ENCODE peak calls at places on chromosomes 1 and 21, in eight cellular contexts. One of them, this sample, is unnamed.

GRCh38 chr1:64519921-64520320 is 50.0 kb downstream of the CACHD1 start:
- DNase-seq in body of pancreas: peak
- DNase-seq in AG04450: no peak
- DNase-seq in mesenchymal stem cell: peak
- DNase-seq in heart left ventricle: no peak
- DNase-seq in colonic mucosa: no peak
- DNase-seq in SJSA1: no peak
- DNase-seq in aorta: no peak
- DNase-seq in this sample: no peak

GRCh38 chr1:40709100-40709801 is 17.7 kb downstream of the NFYC start:
- DNase-seq in body of pancreas: peak
- DNase-seq in AG04450: peak
- DNase-seq in mesenchymal stem cell: peak
- DNase-seq in heart left ventricle: no peak
- DNase-seq in colonic mucosa: peak
- DNase-seq in SJSA1: peak
- DNase-seq in aorta: no peak
- DNase-seq in this sample: peak

GRCh38 chr1:144551543-144552424 is 40.9 kb upstream of the PPIAL4F start:
- DNase-seq in body of pancreas: peak
- DNase-seq in AG04450: peak
- DNase-seq in mesenchymal stem cell: peak
- DNase-seq in heart left ventricle: peak
- DNase-seq in colonic mucosa: peak
- DNase-seq in SJSA1: peak
- DNase-seq in aorta: peak
- DNase-seq in this sample: peak

GRCh38 chr1:225631041-225631663 is 21.8 kb downstream of the ENAH start:
- DNase-seq in body of pancreas: no peak
- DNase-seq in AG04450: no peak
- DNase-seq in mesenchymal stem cell: peak
- DNase-seq in heart left ventricle: no peak
- DNase-seq in colonic mucosa: no peak
- DNase-seq in SJSA1: no peak
- DNase-seq in aorta: no peak
- DNase-seq in this sample: no peak

GRCh38 chr1:42943166-42943565 is 15.5 kb downstream of the SLC2A1 start:
- DNase-seq in body of pancreas: peak
- DNase-seq in AG04450: no peak
- DNase-seq in mesenchymal stem cell: no peak
- DNase-seq in heart left ventricle: no peak
- DNase-seq in colonic mucosa: peak
- DNase-seq in SJSA1: no peak
- DNase-seq in aorta: no peak
- DNase-seq in this sample: peak

GRCh38 chr1:45103534-45103933 is 91.5 kb downstream of the UROD start:
- DNase-seq in body of pancreas: no peak
- DNase-seq in AG04450: no peak
- DNase-seq in mesenchymal stem cell: no peak
- DNase-seq in heart left ventricle: no peak
- DNase-seq in colonic mucosa: no peak
- DNase-seq in SJSA1: no peak
- DNase-seq in aorta: no peak
- DNase-seq in this sample: no peak

GRCh38 chr1:216183427-216183826 is 239.8 kb downstream of the USH2A start:
- DNase-seq in body of pancreas: no peak
- DNase-seq in AG04450: no peak
- DNase-seq in mesenchymal stem cell: peak
- DNase-seq in heart left ventricle: no peak
- DNase-seq in colonic mucosa: no peak
- DNase-seq in SJSA1: no peak
- DNase-seq in aorta: no peak
- DNase-seq in this sample: no peak

GRCh38 chr1:8752921-8753713 is 64.3 kb downstream of the RERE start:
- DNase-seq in body of pancreas: no peak
- DNase-seq in AG04450: no peak
- DNase-seq in mesenchymal stem cell: no peak
- DNase-seq in heart left ventricle: no peak
- DNase-seq in colonic mucosa: no peak
- DNase-seq in SJSA1: no peak
- DNase-seq in aorta: no peak
- DNase-seq in this sample: no peak

GRCh38 chr1:237386362-237387143 is 344.6 kb downstream of the RYR2 start:
- DNase-seq in body of pancreas: no peak
- DNase-seq in AG04450: no peak
- DNase-seq in mesenchymal stem cell: peak
- DNase-seq in heart left ventricle: no peak
- DNase-seq in colonic mucosa: no peak
- DNase-seq in SJSA1: no peak
- DNase-seq in aorta: no peak
- DNase-seq in this sample: no peak

GRCh38 chr1:9294910-9295636 is 2.4 kb downstream of the SPSB1 start:
- DNase-seq in body of pancreas: no peak
- DNase-seq in AG04450: no peak
- DNase-seq in mesenchymal stem cell: peak
- DNase-seq in heart left ventricle: peak
- DNase-seq in colonic mucosa: peak
- DNase-seq in SJSA1: peak
- DNase-seq in aorta: peak
- DNase-seq in this sample: peak

GRCh38 chr1:43366179-43366578 is 1.6 kb downstream of the ELOVL1 start:
- DNase-seq in body of pancreas: peak
- DNase-seq in AG04450: no peak
- DNase-seq in mesenchymal stem cell: no peak
- DNase-seq in heart left ventricle: no peak
- DNase-seq in colonic mucosa: peak
- DNase-seq in SJSA1: no peak
- DNase-seq in aorta: no peak
- DNase-seq in this sample: no peak

GRCh38 chr1:45359882-45360513 is 19.8 kb upstream of the MUTYH start:
- DNase-seq in body of pancreas: peak
- DNase-seq in AG04450: peak
- DNase-seq in mesenchymal stem cell: peak
- DNase-seq in heart left ventricle: no peak
- DNase-seq in colonic mucosa: peak
- DNase-seq in SJSA1: peak
- DNase-seq in aorta: no peak
- DNase-seq in this sample: peak

GRCh38 chr1:93690921-93691789 is 9.5 kb upstream of the BCAR3 start:
- DNase-seq in body of pancreas: peak
- DNase-seq in AG04450: no peak
- DNase-seq in mesenchymal stem cell: no peak
- DNase-seq in heart left ventricle: no peak
- DNase-seq in colonic mucosa: peak
- DNase-seq in SJSA1: no peak
- DNase-seq in aorta: no peak
- DNase-seq in this sample: no peak

GRCh38 chr1:150151291-150152181 is 1.8 kb downstream of the PLEKHO1 start:
- DNase-seq in body of pancreas: peak
- DNase-seq in AG04450: no peak
- DNase-seq in mesenchymal stem cell: peak
- DNase-seq in heart left ventricle: peak
- DNase-seq in colonic mucosa: no peak
- DNase-seq in SJSA1: peak
- DNase-seq in aorta: no peak
- DNase-seq in this sample: peak

GRCh38 chr21:43361493-43362296 is 65.2 kb downstream of the SIK1 start:
- DNase-seq in body of pancreas: no peak
- DNase-seq in AG04450: peak
- DNase-seq in mesenchymal stem cell: peak
- DNase-seq in heart left ventricle: no peak
- DNase-seq in colonic mucosa: no peak
- DNase-seq in SJSA1: no peak
- DNase-seq in aorta: no peak
- DNase-seq in this sample: peak

GRCh38 chr1:241841661-241842060 is 6.3 kb upstream of the EXO1 start:
- DNase-seq in body of pancreas: no peak
- DNase-seq in AG04450: no peak
- DNase-seq in mesenchymal stem cell: no peak
- DNase-seq in heart left ventricle: no peak
- DNase-seq in colonic mucosa: no peak
- DNase-seq in SJSA1: no peak
- DNase-seq in aorta: no peak
- DNase-seq in this sample: no peak

GRCh38 chr1:69485616-69486015 is 82.1 kb upstream of the LRRC7 start:
- DNase-seq in body of pancreas: no peak
- DNase-seq in AG04450: no peak
- DNase-seq in mesenchymal stem cell: no peak
- DNase-seq in heart left ventricle: no peak
- DNase-seq in colonic mucosa: no peak
- DNase-seq in SJSA1: peak
- DNase-seq in aorta: no peak
- DNase-seq in this sample: no peak

GRCh38 chr1:12404918-12405317 is 175.1 kb downstream of the VPS13D start:
- DNase-seq in body of pancreas: no peak
- DNase-seq in AG04450: no peak
- DNase-seq in mesenchymal stem cell: no peak
- DNase-seq in heart left ventricle: no peak
- DNase-seq in colonic mucosa: no peak
- DNase-seq in SJSA1: no peak
- DNase-seq in aorta: no peak
- DNase-seq in this sample: no peak

DNA sequence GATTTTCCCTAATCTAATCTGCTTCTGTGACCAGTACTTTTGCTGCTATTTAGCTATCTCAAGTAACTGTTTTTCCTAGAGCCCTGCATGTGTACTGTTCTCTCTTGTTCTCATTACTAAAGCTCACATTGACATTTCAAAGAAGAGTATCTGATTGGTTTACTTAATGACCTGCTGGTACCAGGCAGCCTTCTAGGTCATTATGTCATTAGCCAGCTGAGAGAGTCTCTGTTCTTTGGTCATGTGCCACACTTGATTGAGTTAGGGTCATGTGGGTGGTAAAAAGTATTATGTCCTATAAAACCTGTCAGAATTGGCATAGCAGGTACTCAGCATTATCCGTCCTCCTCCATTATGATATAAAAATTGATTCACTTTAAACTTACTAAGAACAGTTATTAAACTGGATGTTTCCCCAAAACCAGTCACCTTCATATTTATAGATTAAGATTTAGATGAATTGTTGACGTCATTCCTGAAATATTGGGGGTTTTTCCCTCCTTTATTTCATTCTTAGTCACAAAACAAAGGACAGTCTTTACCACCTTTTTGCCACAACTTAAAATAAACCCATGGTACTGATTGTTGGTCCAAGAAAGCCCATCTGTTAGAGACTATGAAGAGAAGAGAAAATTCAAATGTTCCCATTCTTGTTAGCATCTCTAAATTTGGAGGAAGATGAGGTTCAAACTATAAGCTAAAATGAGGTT is 22.2 kb downstream of the FNDC5 start:
- DNase-seq in body of pancreas: no peak
- DNase-seq in AG04450: no peak
- DNase-seq in mesenchymal stem cell: no peak
- DNase-seq in heart left ventricle: no peak
- DNase-seq in colonic mucosa: no peak
- DNase-seq in SJSA1: no peak
- DNase-seq in aorta: no peak
- DNase-seq in this sample: no peak
- H3K27ac ChIP-seq in body of pancreas: no peak
- H3K27ac ChIP-seq in AG04450: no peak
- H3K27ac ChIP-seq in mesenchymal stem cell: no peak
- H3K27ac ChIP-seq in heart left ventricle: no peak
- H3K27ac ChIP-seq in colonic mucosa: no peak
- H3K27ac ChIP-seq in SJSA1: no peak
- H3K27ac ChIP-seq in aorta: no peak
- H3K27ac ChIP-seq in this sample: no peak

GRCh38 chr1:167362638-167363037 is 142.0 kb downstream of the POU2F1 start:
- DNase-seq in body of pancreas: no peak
- DNase-seq in AG04450: no peak
- DNase-seq in mesenchymal stem cell: no peak
- DNase-seq in heart left ventricle: no peak
- DNase-seq in colonic mucosa: no peak
- DNase-seq in SJSA1: no peak
- DNase-seq in aorta: no peak
- DNase-seq in this sample: no peak
- H3K4me3 ChIP-seq in body of pancreas: no peak
- H3K4me3 ChIP-seq in AG04450: no peak
- H3K4me3 ChIP-seq in mesenchymal stem cell: no peak
- H3K4me3 ChIP-seq in heart left ventricle: no peak
- H3K4me3 ChIP-seq in colonic mucosa: no peak
- H3K4me3 ChIP-seq in SJSA1: no peak
- H3K4me3 ChIP-seq in aorta: no peak
- H3K4me3 ChIP-seq in this sample: no peak

DNA sequence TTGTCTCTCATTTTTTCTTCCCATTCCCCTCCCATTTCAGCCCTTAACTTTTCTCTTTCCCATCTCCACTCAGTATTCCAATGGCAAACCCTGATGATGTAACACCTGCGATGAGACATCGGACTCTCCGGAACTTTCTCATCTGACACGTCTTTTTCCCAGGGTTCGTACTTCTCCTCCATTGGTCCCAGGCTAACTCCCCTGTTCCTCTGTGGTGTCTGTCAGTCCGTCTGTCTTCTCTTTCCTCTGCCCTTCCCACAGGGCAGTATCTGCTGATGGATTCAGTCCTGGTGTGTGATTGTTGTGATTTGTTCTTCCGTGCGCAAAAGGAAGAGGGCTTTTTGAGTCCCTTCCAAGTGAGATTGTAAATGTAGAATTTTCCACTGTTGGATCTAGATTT is 27.7 kb downstream of the VANGL2 start:
- DNase-seq in body of pancreas: no peak
- DNase-seq in AG04450: no peak
- DNase-seq in mesenchymal stem cell: no peak
- DNase-seq in heart left ventricle: no peak
- DNase-seq in colonic mucosa: no peak
- DNase-seq in SJSA1: no peak
- DNase-seq in aorta: no peak
- DNase-seq in this sample: no peak
- H3K27ac ChIP-seq in body of pancreas: no peak
- H3K27ac ChIP-seq in AG04450: no peak
- H3K27ac ChIP-seq in mesenchymal stem cell: peak
- H3K27ac ChIP-seq in heart left ventricle: peak
- H3K27ac ChIP-seq in colonic mucosa: no peak
- H3K27ac ChIP-seq in SJSA1: no peak
- H3K27ac ChIP-seq in aorta: no peak
- H3K27ac ChIP-seq in this sample: no peak

DNA sequence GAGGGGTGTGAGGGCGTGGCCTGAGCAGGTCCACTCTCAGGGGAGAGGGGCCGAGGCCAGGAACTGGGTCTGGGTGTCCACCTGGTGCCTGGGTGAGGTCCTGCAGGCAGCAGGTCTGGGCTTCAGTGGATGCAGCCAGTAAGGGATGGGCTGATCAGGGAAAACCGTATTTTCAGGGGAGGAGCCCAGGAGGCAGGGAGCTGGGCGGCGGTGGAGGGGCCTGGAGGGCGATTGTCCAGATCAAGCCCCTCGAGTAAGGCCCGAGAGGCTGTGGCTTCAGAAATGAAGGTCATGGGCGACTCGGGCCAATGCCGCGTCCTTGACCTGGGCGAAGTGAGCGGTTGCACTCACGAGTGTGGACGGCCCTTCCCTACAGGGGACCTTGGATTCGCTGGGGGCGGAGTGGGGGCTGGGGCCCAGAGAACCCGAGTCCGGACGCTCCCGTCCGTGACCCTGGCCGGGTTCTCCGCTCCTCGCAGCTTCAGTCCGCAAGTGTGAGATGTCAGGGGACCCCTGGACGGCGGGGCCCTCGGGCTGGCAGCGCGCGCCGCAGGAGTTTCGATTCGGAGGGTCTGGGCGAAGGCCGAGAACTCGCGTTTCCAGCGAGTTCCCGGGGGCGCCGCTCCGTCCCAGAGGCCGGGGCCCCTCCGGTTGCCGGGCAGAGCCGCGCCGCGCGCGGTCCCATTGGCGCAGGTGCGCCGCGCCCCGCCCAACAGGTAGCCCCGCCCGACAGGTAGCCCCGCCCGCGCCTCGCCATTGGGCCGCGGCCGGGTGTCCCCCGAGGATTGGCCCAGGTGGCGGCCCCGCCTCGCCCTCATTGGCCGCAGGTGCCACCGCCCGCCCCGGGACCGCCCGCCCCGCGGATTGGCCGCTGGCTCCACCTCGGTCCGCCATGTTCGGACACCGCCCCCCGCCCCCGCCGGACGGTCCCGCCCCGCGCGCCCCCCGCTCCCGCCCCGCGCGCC is at the start of gene PRKCZ:
- DNase-seq in body of pancreas: peak
- DNase-seq in AG04450: no peak
- DNase-seq in mesenchymal stem cell: peak
- DNase-seq in heart left ventricle: peak
- DNase-seq in colonic mucosa: peak
- DNase-seq in SJSA1: no peak
- DNase-seq in aorta: peak
- DNase-seq in this sample: peak
- H3K4me3 ChIP-seq in body of pancreas: peak
- H3K4me3 ChIP-seq in AG04450: no peak
- H3K4me3 ChIP-seq in mesenchymal stem cell: no peak
- H3K4me3 ChIP-seq in heart left ventricle: peak
- H3K4me3 ChIP-seq in colonic mucosa: peak
- H3K4me3 ChIP-seq in SJSA1: peak
- H3K4me3 ChIP-seq in aorta: peak
- H3K4me3 ChIP-seq in this sample: peak